ENCODE peak calls at places on chromosomes 2 and 18, in four cellular contexts. O, H, F and R are unnamed samples.

GRCh38 chr2:196170202-196170680 is 1.1 kb downstream of the STK17B start:
- DNase-seq in O (no peak), F (no peak), H (no peak), R (no peak)

GRCh38 chr2:169010633-169011460 is 20.3 kb downstream of the ABCB11 start:
- DNase-seq in H (no peak), O (no peak), F (no peak), R (no peak)

GRCh38 chr2:197433770-197434438 is 924 bp downstream of the SF3B1 start:
- DNase-seq in H (no peak), F (no peak), O (no peak), R (no peak)

GRCh38 chr2:212832211-212833195 is 293.9 kb upstream of the ERBB4 start:
- DNase-seq in H (no peak), F (peak), O (no peak), R (no peak)

GRCh38 chr2:25711641-25712369 is 38.4 kb upstream of the DTNB start:
- DNase-seq in F (no peak), O (no peak), H (no peak), R (no peak)

GRCh38 chr2:122368576-122369243 is 613.3 kb downstream of the TSN start:
- DNase-seq in O (no peak), F (no peak), H (no peak), R (no peak)

GRCh38 chr2:167052825-167053224 is 164.5 kb downstream of the XIRP2 start:
- DNase-seq in F (no peak), O (no peak), H (peak), R (no peak)

GRCh38 chr2:24917086-24917485 is 3.0 kb downstream of the ADCY3 start:
- DNase-seq in O (no peak), F (no peak), H (no peak), R (no peak)

GRCh38 chr2:6986251-6986893 is 69.2 kb downstream of the RNF144A start:
- DNase-seq in H (no peak), O (no peak), F (no peak), R (no peak)

GRCh38 chr2:236237468-236238190 is 26.6 kb downstream of the ASB18 start:
- DNase-seq in O (no peak), F (peak), H (no peak), R (no peak)

GRCh38 chr2:44628297-44628696 is 266.6 kb downstream of the CAMKMT start:
- DNase-seq in O (no peak), H (no peak), F (no peak), R (no peak)

GRCh38 chr2:10527585-10527984 is 79.5 kb upstream of the ODC1 start:
- DNase-seq in H (no peak), O (no peak), F (no peak), R (no peak)

GRCh38 chr2:193556766-193557470 is 1362.2 kb upstream of the TMEFF2 start:
- DNase-seq in O (no peak), F (no peak), H (no peak), R (no peak)

GRCh38 chr2:40384714-40385113 is 67.2 kb downstream of the SLC8A1 start:
- DNase-seq in O (no peak), H (peak), F (no peak), R (no peak)

GRCh38 chr18:3059272-3059671 is 46.3 kb upstream of the LPIN2 start:
- DNase-seq in O (no peak), F (no peak), H (no peak), R (no peak)

GRCh38 chr2:204468689-204469429 is 76.4 kb upstream of the PARD3B start:
- DNase-seq in H (peak), O (no peak), F (no peak), R (no peak)

GRCh38 chr18:14768241-14768640 is 20.3 kb downstream of the ANKRD30B start:
- DNase-seq in H (no peak), F (no peak), O (no peak), R (no peak)

GRCh38 chr18:58788470-58788869 is 76.2 kb upstream of the ZNF532 start:
- DNase-seq in F (no peak), O (no peak), H (no peak), R (no peak)

GRCh38 chr18:58787750-58788149 is 76.9 kb upstream of the ZNF532 start:
- DNase-seq in F (no peak), O (no peak), H (no peak), R (no peak)

GRCh38 chr18:58789856-58790255 is 74.8 kb upstream of the ZNF532 start:
- DNase-seq in F (no peak), H (no peak), O (no peak), R (no peak)

GRCh38 chr18:58792086-58792485 is 72.6 kb upstream of the ZNF532 start:
- DNase-seq in F (no peak), H (no peak), O (no peak), R (no peak)

DNA sequence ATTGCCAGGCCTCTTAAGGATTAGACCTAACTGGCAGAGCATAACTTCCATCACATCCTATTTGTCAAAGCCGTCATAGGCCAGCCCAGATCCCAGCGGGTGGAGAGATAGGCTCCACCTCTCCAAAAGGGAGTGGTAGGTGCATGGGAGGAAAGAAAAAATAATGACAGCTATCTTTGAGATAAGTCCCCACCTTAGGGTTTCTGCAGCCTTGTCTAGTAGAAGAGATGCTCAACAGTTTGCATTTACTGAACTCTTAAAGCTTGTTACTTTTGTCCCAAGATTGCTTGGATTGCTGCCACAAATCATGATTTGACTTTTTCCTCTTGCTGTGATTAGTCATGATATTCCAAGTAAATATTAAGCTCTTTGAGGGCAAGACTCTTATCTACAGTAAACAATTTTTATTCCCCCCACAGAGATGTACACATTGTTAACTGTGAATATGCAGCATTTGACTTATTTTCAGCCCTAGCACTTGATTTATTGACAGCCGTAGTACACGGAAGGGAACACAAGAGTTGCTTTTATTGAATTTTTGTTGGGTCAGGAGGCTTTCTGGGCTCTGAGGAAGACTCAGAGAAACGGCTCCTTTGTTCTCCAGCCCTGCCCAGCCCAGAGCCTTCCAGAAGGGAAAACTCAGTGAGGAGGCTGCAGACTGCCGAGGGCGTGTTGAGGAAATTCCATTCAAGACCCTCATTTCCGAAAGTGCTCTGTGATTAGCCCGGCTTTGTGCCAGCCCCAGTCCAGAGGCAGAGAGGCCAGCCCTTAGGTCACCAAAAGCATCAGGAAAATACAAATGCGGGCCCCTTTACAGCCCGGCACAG is 75.5 kb upstream of the ZNF532 start:
- DNase-seq in O (no peak), H (no peak), F (peak), R (no peak)
- H3K27ac ChIP-seq in O (no peak), H (no peak), F (peak), R (peak)

DNA sequence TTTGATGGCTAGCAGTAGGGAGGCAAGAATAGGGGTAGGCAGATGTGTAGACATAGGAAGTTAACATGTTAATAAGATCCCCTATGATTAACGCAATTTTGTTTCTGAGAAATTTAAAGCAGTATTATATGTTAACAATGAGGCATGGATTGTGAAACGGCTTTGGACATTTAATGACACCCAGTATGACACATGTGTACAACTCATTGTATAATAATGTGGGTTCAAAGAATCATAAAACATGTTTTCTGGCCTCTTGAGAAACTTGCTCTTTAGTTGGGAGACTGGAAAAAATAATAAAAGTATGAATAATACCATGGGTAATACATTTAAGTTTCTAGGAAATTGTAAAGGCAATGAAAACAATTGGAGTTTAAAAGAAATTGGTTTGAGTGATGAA is 332.1 kb upstream of the CDH20 start:
- DNase-seq in F (no peak), O (no peak), H (peak), R (no peak)
- H3K27ac ChIP-seq in F (no peak), O (no peak), H (no peak), R (no peak)

GRCh38 chr2:221527759-221528444 is 44.2 kb downstream of the EPHA4 start:
- DNase-seq in F (no peak), H (no peak), O (no peak), R (no peak)
- H3K27ac ChIP-seq in F (peak), H (no peak), O (no peak), R (no peak)

GRCh38 chr2:111900859-111901258 is 2.5 kb downstream of the MERTK start:
- DNase-seq in F (no peak), H (no peak), O (no peak), R (no peak)
- H3K27ac ChIP-seq in F (no peak), H (no peak), O (no peak), R (no peak)

GRCh38 chr2:238947920-238948710 is 100.2 kb downstream of the TWIST2 start:
- DNase-seq in O (no peak), F (no peak), H (peak), R (no peak)

GRCh38 chr2:238945433-238946150 is 97.7 kb downstream of the TWIST2 start:
- DNase-seq in O (no peak), F (peak), H (no peak), R (no peak)

GRCh38 chr2:238948765-238949641 is 101.1 kb downstream of the TWIST2 start:
- DNase-seq in O (no peak), F (no peak), H (peak), R (no peak)

GRCh38 chr2:238947243-238947760 is 99.4 kb downstream of the TWIST2 start:
- DNase-seq in H (no peak), O (no peak), F (no peak), R (no peak)

GRCh38 chr2:238946586-238947242 is 98.8 kb downstream of the TWIST2 start:
- DNase-seq in O (no peak), H (no peak), F (no peak), R (no peak)
- H3K27ac ChIP-seq in O (no peak), H (no peak), F (no peak), R (no peak)

DNA sequence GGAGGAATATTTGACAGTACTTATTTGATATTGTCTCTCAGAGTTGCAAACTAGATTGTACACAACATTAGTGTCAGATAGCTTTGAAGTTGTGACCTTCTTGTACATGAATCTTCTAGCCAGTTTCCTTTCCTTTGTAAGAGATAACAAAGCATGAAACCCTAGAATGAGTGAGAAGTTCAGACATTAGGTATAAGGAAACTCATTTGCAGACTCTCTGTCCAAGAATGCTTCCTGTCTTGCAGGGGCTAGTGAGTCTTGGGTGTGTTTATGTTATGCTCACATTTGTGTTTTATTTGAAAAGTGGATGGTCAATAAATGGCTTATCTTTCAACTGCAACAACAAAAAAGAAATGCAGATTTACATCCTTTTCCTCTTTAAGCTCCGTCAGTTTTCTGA is 1.4 kb downstream of the BOD1L2 start:
- DNase-seq in F (no peak), O (no peak), H (no peak), R (no peak)
- H3K27ac ChIP-seq in F (no peak), O (no peak), H (no peak), R (no peak)

GRCh38 chr2:172554352-172555271 is 1.3 kb upstream of the PDK1 start:
- DNase-seq in O (no peak), F (no peak), H (no peak), R (no peak)
- H3K27ac ChIP-seq in O (no peak), F (peak), H (peak), R (no peak)